ENCODE peak calls at places on chromosomes 3 and 15, in ten cellular contexts. F, K, V, N, Y, S, U, G, L and D are unnamed samples.

GRCh38 chr15:55909036-55909811 is 84.2 kb downstream of the NEDD4 start:
- DNase-seq in F (peak; percentile 68), K (no peak), V (peak; percentile 66), N (peak; percentile 80), Y (no peak), S (no peak), U (no peak), G (no peak), L (no peak), D (no peak)

GRCh38 chr3:175346573-175347356 is 487.6 kb downstream of the NAALADL2 start:
- DNase-seq in F (peak; percentile 77), K (no peak), V (no peak), N (peak; percentile 96), Y (peak; percentile 30), S (no peak), U (peak; percentile 66), G (peak; percentile 73), L (no peak), D (no peak)

GRCh38 chr3:9901967-9902366 is 681 bp upstream of the IL17RE start:
- DNase-seq in F (no peak), K (peak; percentile 56), V (no peak), N (no peak), Y (no peak), S (no peak), U (no peak), G (no peak), L (no peak), D (no peak)

GRCh38 chr15:64460737-64461576 is 579 bp downstream of the ZNF609 start:
- DNase-seq in F (peak; percentile 86), K (peak; percentile 33), V (peak; percentile 81), N (peak; percentile 81), Y (peak; percentile 49), S (peak; percentile 18), U (no peak), G (peak; percentile 52), L (no peak), D (peak; percentile 53)

GRCh38 chr15:95457520-95457919 is 873.0 kb upstream of the NR2F2 start:
- DNase-seq in F (no peak), K (no peak), V (no peak), N (no peak), Y (no peak), S (no peak), U (no peak), G (peak; percentile 57), L (no peak), D (no peak)

GRCh38 chr3:63920001-63920400 is 7.8 kb upstream of the SCAANT1 start:
- DNase-seq in F (no peak), K (no peak), V (no peak), N (no peak), Y (no peak), S (no peak), U (no peak), G (no peak), L (no peak), D (no peak)

GRCh38 chr15:50077242-50077641 is 41.8 kb downstream of the ATP8B4 start:
- DNase-seq in F (no peak), K (no peak), V (no peak), N (no peak), Y (no peak), S (no peak), U (no peak), G (no peak), L (no peak), D (no peak)

GRCh38 chr15:89654847-89655805 is at the start of gene KIF7:
- DNase-seq in F (peak; percentile 93), K (no peak), V (peak; percentile 42), N (peak; percentile 57), Y (no peak), S (peak; percentile 20), U (no peak), G (no peak), L (no peak), D (no peak)

GRCh38 chr3:112302061-112302830 is 8.2 kb upstream of the SLC9C1 start:
- DNase-seq in F (no peak), K (no peak), V (no peak), N (peak; percentile 24), Y (no peak), S (no peak), U (no peak), G (peak; percentile 34), L (no peak), D (no peak)

GRCh38 chr3:43691120-43692002 is 623 bp downstream of the ABHD5 start:
- DNase-seq in F (peak; percentile 66), K (peak; percentile 54), V (peak; percentile 44), N (peak; percentile 54), Y (peak; percentile 37), S (peak; percentile 40), U (no peak), G (peak; percentile 78), L (peak; percentile 74), D (peak; percentile 81)

GRCh38 chr3:135694142-135694541 is 271.4 kb upstream of the PPP2R3A start:
- DNase-seq in F (no peak), K (no peak), V (no peak), N (peak; percentile 3), Y (no peak), S (no peak), U (no peak), G (no peak), L (no peak), D (no peak)

GRCh38 chr15:101530224-101530958 is 40.9 kb upstream of the PCSK6 start:
- DNase-seq in F (no peak), K (no peak), V (peak; percentile 38), N (peak; percentile 75), Y (no peak), S (no peak), U (no peak), G (no peak), L (no peak), D (no peak)

GRCh38 chr3:46495901-46496456 is 1.8 kb upstream of the RTP3 start:
- DNase-seq in F (peak; percentile 72), K (no peak), V (no peak), N (peak; percentile 97), Y (no peak), S (no peak), U (no peak), G (no peak), L (no peak), D (no peak)

GRCh38 chr3:21509706-21510105 is 241.3 kb downstream of the ZNF385D start:
- DNase-seq in F (peak; percentile 7), K (no peak), V (no peak), N (no peak), Y (no peak), S (no peak), U (no peak), G (no peak), L (no peak), D (no peak)

GRCh38 chr15:81239190-81239589 is 42.5 kb downstream of the IL16 start:
- DNase-seq in F (peak; percentile 54), K (no peak), V (no peak), N (no peak), Y (no peak), S (no peak), U (no peak), G (no peak), L (no peak), D (no peak)

GRCh38 chr3:70990190-70990589 is 593.3 kb downstream of the FOXP1 start:
- DNase-seq in F (no peak), K (no peak), V (no peak), N (no peak), Y (no peak), S (no peak), U (no peak), G (no peak), L (no peak), D (no peak)

GRCh38 chr3:193829781-193830180 is 236.8 kb downstream of the OPA1 start:
- DNase-seq in F (peak; percentile 42), K (no peak), V (no peak), N (peak; percentile 96), Y (no peak), S (no peak), U (no peak), G (peak; percentile 54), L (no peak), D (no peak)

GRCh38 chr3:107643038-107643883 is 120.5 kb downstream of the BBX start:
- DNase-seq in F (no peak), K (no peak), V (peak; percentile 16), N (peak; percentile 19), Y (no peak), S (no peak), U (no peak), G (no peak), L (no peak), D (no peak)

GRCh38 chr3:14725564-14726420 is 50.9 kb downstream of the C3orf20 start:
- DNase-seq in F (no peak), K (no peak), V (no peak), N (no peak), Y (no peak), S (no peak), U (no peak), G (no peak), L (no peak), D (no peak)

GRCh38 chr3:99126291-99126690 is 224.8 kb upstream of the DCBLD2 start:
- DNase-seq in F (peak; percentile 30), K (no peak), V (no peak), N (no peak), Y (no peak), S (no peak), U (no peak), G (no peak), L (no peak), D (no peak)

GRCh38 chr3:58025406-58025805 is 17.2 kb downstream of the FLNB start:
- DNase-seq in F (no peak), K (no peak), V (no peak), N (no peak), Y (no peak), S (no peak), U (no peak), G (no peak), L (no peak), D (no peak)

GRCh38 chr3:109325109-109325508 is 8.8 kb upstream of the DPPA2 start:
- DNase-seq in F (no peak), K (no peak), V (no peak), N (no peak), Y (no peak), S (no peak), U (no peak), G (no peak), L (no peak), D (no peak)

GRCh38 chr15:69666921-69667811 is 214.5 kb downstream of the RPLP1 start:
- DNase-seq in F (no peak), K (no peak), V (no peak), N (no peak), Y (no peak), S (no peak), U (no peak), G (peak; percentile 66), L (no peak), D (no peak)

GRCh38 chr15:63186065-63186464 is 3.3 kb upstream of the RAB8B start:
- DNase-seq in F (peak; percentile 51), K (no peak), V (peak; percentile 66), N (peak; percentile 85), Y (no peak), S (no peak), U (no peak), G (no peak), L (no peak), D (no peak)

GRCh38 chr3:185484296-185484695 is 14.5 kb downstream of the TMEM41A start:
- DNase-seq in F (no peak), K (no peak), V (no peak), N (no peak), Y (no peak), S (no peak), U (no peak), G (no peak), L (no peak), D (no peak)

GRCh38 chr3:140439527-140439926 is 238.3 kb upstream of the TRIM42 start:
- DNase-seq in F (no peak), K (no peak), V (no peak), N (no peak), Y (no peak), S (no peak), U (no peak), G (no peak), L (no peak), D (no peak)

GRCh38 chr3:171142985-171143384 is 116.5 kb upstream of the SLC2A2 start:
- DNase-seq in F (peak; percentile 60), K (no peak), V (no peak), N (no peak), Y (no peak), S (no peak), U (peak; percentile 21), G (no peak), L (no peak), D (peak; percentile 86)

GRCh38 chr3:1963896-1964295 is 134.8 kb upstream of the CNTN4 start:
- DNase-seq in F (no peak), K (no peak), V (no peak), N (no peak), Y (no peak), S (no peak), U (no peak), G (no peak), L (no peak), D (no peak)